ENCODE peak calls at places on chromosomes 6 and 20, in seven cellular contexts. H is endothelial cell; U is CD4-positive, alpha-beta T cell; N is Panc1; V is AG04449; Q is fibroblast of pulmonary artery; G is brain microvascular endothelial cell. D is an unnamed sample.
A peak's percentile ranks its signal among the peaks of the same experiment; 100 is the strongest.

GRCh38 chr6:108107102-108107501 is 32.6 kb upstream of the OSTM1 start:
- DNase-seq in H (no peak), N (no peak), G (no peak), U (no peak), V (no peak), Q (no peak), D (no peak)

GRCh38 chr6:169937389-169938261 is 186.2 kb downstream of the ERMARD start:
- DNase-seq in G (no peak), N (no peak), U (no peak), V (no peak), Q (no peak), H (no peak), D (no peak)

GRCh38 chr20:11232249-11232648 is 558.5 kb upstream of the JAG1 start:
- DNase-seq in H (no peak), N (no peak), U (no peak), V (no peak), G (no peak), Q (no peak), D (no peak)

GRCh38 chr20:35446356-35447078 is 8.5 kb upstream of the GDF5 start:
- DNase-seq in N (no peak), V (no peak), H (no peak), U (no peak), Q (no peak), G (no peak), D (no peak)

GRCh38 chr20:48563191-48563884 is 264.5 kb downstream of the PREX1 start:
- DNase-seq in Q (no peak), U (no peak), V (no peak), G (no peak), H (no peak), N (no peak), D (no peak)

GRCh38 chr6:36266913-36267644 is 2.8 kb upstream of the PNPLA1 start:
- DNase-seq in U (no peak), V (no peak), Q (no peak), G (no peak), H (no peak), N (no peak), D (no peak)

GRCh38 chr6:28884423-28885148 is 39.2 kb downstream of the TRIM27 start:
- DNase-seq in Q (no peak), V (no peak), G (no peak), H (no peak), U (peak; percentile 71), N (no peak), D (no peak)

GRCh38 chr6:18562726-18563125 is 175.6 kb downstream of the RNF144B start:
- DNase-seq in H (no peak), G (no peak), N (no peak), Q (no peak), U (no peak), V (no peak), D (no peak)

GRCh38 chr20:32382102-32382950 is 24.2 kb downstream of the ASXL1 start:
- DNase-seq in Q (no peak), V (no peak), H (no peak), G (no peak), U (no peak), N (no peak), D (no peak)

GRCh38 chr6:28124971-28125353 is 553 bp downstream of the ZSCAN16 start:
- DNase-seq in N (no peak), Q (no peak), U (no peak), G (no peak), V (no peak), H (no peak), D (no peak)

GRCh38 chr6:168648240-168648639 is 207.3 kb downstream of the SMOC2 start:
- DNase-seq in V (no peak), H (no peak), N (no peak), U (no peak), G (no peak), Q (no peak), D (no peak)

GRCh38 chr20:10076126-10077080 is 41.6 kb downstream of the ANKEF1 start:
- DNase-seq in U (no peak), G (no peak), H (no peak), V (no peak), N (no peak), Q (peak; percentile 73), D (no peak)

GRCh38 chr20:4813839-4814695 is 92.4 kb downstream of the PRND start:
- DNase-seq in G (no peak), N (no peak), V (no peak), U (peak; percentile 54), H (peak; percentile 37), Q (peak; percentile 31), D (no peak)

DNA sequence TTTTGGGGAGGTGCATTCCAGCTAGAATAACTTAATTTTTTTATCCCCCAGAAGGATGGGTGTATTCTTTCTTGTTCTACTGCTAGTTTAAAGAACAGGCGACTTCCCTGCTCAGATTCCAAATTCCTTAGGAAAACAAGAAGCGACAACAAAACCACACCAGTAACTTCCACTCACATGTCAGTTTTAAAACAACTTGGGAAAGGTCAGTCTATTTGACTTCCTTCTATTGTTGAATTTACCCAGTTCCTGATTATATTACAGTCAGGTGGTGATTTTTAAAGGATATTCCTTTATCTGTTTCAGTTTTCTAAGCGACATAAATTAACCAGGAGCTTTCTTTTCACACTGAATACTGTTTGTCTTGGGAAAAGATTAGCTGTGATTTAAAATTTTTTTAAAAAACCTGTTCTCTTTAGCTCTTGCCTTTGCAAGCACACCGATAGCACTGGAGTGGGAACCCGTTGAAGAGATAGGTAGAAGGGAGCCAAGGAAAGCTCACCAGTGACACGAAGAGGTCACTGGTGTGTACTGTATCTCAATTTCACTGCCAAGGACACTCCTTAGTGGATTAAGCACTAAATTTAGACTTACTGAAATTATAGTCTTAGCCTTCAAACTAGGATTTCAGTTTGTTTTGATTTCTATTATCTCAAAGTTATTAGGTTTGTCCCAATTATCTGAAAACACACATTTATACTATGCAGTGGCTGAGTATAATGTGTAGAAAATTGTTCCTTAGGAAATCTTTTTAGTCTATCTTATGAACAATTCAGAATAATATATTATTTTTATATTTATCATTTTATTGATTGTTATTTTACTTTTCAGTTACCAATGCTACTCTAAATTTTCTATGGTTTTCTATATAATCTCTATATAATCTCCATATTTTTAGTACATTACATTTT is 22.3 kb downstream of the MARCKS start:
- DNase-seq in V (no peak), H (peak; percentile 52), N (no peak), U (no peak), G (peak; percentile 82), Q (peak; percentile 85), D (no peak)
- TF ChIP-seq CTCF in V (peak; percentile 63), H (no peak), N (peak; percentile 93), U (peak; percentile 22), G (peak; percentile 84), Q (peak; percentile 84), D (no peak)

GRCh38 chr6:119526609-119527605 is 177.3 kb upstream of the MAN1A1 start:
- DNase-seq in V (no peak), Q (no peak), N (no peak), G (no peak), U (no peak), H (no peak), D (no peak)
- TF ChIP-seq CTCF in V (no peak), Q (no peak), N (no peak), G (peak; percentile 15), U (no peak), H (no peak), D (no peak)

GRCh38 chr6:41440958-41441357 is 105.2 kb upstream of the FOXP4 start:
- DNase-seq in Q (no peak), U (no peak), V (no peak), G (no peak), N (no peak), H (no peak), D (no peak)

GRCh38 chr6:41438746-41439145 is 103.3 kb downstream of the NCR2 start:
- DNase-seq in V (no peak), Q (no peak), H (no peak), U (no peak), N (no peak), G (no peak), D (no peak)

GRCh38 chr6:41437604-41438003 is 102.2 kb downstream of the NCR2 start:
- DNase-seq in H (no peak), U (no peak), Q (no peak), G (no peak), V (no peak), N (no peak), D (no peak)

GRCh38 chr6:41441598-41442205 is 104.5 kb upstream of the FOXP4 start:
- DNase-seq in Q (no peak), U (no peak), H (no peak), V (no peak), G (no peak), N (no peak), D (no peak)

DNA sequence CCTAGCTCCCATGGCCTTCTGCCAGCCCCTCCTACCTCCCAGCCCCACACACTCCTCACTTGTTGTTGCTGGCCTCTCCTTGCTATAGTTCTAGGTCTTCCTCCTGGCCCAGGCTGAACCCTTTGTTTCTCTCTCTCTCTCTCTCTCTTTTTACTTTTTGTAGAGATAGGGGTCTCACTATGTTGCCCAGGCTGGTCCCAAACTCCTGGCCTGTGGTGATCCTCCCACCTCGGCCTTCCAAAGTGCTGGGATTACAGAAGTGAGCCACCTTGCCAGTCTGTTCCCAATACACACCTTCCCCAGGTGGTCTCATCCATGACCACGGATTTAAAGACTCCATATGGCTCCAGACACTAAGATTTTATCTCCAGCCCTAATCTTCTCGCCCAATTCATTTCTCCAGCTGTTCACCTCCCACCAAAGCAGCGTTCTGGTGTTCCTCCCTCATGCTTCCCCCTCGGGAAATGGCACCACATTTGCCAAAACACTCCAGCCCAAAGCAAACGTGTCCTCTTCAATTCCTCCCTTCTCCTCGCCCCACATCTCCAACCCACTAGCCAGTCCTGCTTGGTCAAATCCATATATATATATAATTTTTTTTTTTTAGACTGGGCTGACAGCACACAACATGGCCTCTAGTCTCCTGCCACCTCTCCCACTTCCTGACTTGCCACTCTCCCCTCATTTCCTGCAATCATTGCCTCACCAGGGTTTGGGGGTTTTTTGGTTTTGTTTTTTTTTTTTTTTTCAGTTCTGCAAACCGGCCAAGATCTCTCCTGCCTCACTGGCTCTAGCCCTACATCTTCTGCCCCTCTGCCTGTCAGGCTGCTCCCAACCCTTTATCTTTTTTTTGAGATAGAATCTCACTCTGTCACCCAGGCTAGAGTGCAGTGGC is 104.4 kb downstream of the NCR2 start:
- DNase-seq in V (no peak), H (no peak), U (no peak), N (no peak), Q (no peak), G (no peak), D (no peak)
- TF ChIP-seq CTCF in V (no peak), H (no peak), U (no peak), N (no peak), Q (no peak), G (no peak), D (no peak)

GRCh38 chr6:156068870-156069269 is 613.2 kb upstream of the NOX3 start:
- DNase-seq in U (no peak), V (no peak), Q (no peak), H (no peak), G (no peak), N (no peak), D (no peak)
- TF ChIP-seq CTCF in U (no peak), V (no peak), Q (no peak), H (no peak), G (no peak), N (no peak), D (no peak)